ENCODE peak calls at places on chromosomes 16 and 17, in nine cellular contexts. U, Z, T, D, X, G, J, I and Y are unnamed samples.

GRCh38 chr17:76120658-76121008 is 17.0 kb upstream of the EXOC7 start:
- DNase-seq in U (no peak), Z (no peak), T (no peak), D (no peak), X (peak), G (no peak), J (no peak), I (no peak), Y (peak)

GRCh38 chr16:86026136-86026905 is 127.4 kb downstream of the IRF8 start:
- DNase-seq in U (no peak), Z (no peak), T (no peak), D (no peak), X (no peak), G (no peak), J (no peak), I (no peak), Y (no peak)

GRCh38 chr16:47519543-47519942 is 58.4 kb downstream of the PHKB start:
- DNase-seq in U (no peak), Z (no peak), T (no peak), D (no peak), X (no peak), G (no peak), J (no peak), I (no peak), Y (no peak)

GRCh38 chr17:55295411-55296170 is 30.8 kb downstream of the HLF start:
- DNase-seq in U (no peak), Z (no peak), T (peak), D (peak), X (peak), G (peak), J (peak), I (peak), Y (peak)

GRCh38 chr16:85136213-85136704 is 24.0 kb upstream of the CIBAR2 start:
- DNase-seq in U (no peak), Z (no peak), T (no peak), D (peak), X (peak), G (peak), J (no peak), I (no peak), Y (peak)

GRCh38 chr16:80526418-80527061 is 14.3 kb upstream of the DYNLRB2 start:
- DNase-seq in U (peak), Z (no peak), T (peak), D (peak), X (peak), G (no peak), J (peak), I (peak), Y (peak)

GRCh38 chr16:87149051-87149450 is 168.1 kb downstream of the C16orf95 start:
- DNase-seq in U (no peak), Z (no peak), T (no peak), D (peak), X (no peak), G (no peak), J (no peak), I (no peak), Y (no peak)

GRCh38 chr16:34758835-34759234 is 1299.4 kb downstream of the TP53TG3F start:
- DNase-seq in U (no peak), Z (no peak), T (no peak), D (no peak), X (no peak), G (no peak), J (no peak), I (no peak), Y (no peak)

GRCh38 chr17:40340880-40341807 is 23.4 kb downstream of the GJD3 start:
- DNase-seq in U (peak), Z (peak), T (peak), D (peak), X (peak), G (peak), J (peak), I (peak), Y (peak)

GRCh38 chr16:85015481-85016177 is 4.3 kb upstream of the ZDHHC7 start:
- DNase-seq in U (no peak), Z (no peak), T (no peak), D (peak), X (no peak), G (no peak), J (no peak), I (no peak), Y (no peak)

GRCh38 chr16:86015606-86016005 is 116.6 kb downstream of the IRF8 start:
- DNase-seq in U (no peak), Z (no peak), T (no peak), D (no peak), X (no peak), G (no peak), J (no peak), I (no peak), Y (no peak)

GRCh38 chr16:12646490-12647274 is 157.0 kb downstream of the CPPED1 start:
- DNase-seq in U (no peak), Z (no peak), T (peak), D (peak), X (no peak), G (no peak), J (no peak), I (no peak), Y (peak)

GRCh38 chr16:87387942-87388817 is 4.0 kb upstream of the MAP1LC3B start:
- DNase-seq in U (peak), Z (peak), T (peak), D (peak), X (peak), G (peak), J (peak), I (peak), Y (peak)

GRCh38 chr16:24611310-24611709 is 71.9 kb downstream of the RBBP6 start:
- DNase-seq in U (no peak), Z (no peak), T (no peak), D (no peak), X (no peak), G (no peak), J (no peak), I (no peak), Y (no peak)

GRCh38 chr16:13936596-13937081 is 16.7 kb downstream of the ERCC4 start:
- DNase-seq in U (peak), Z (no peak), T (peak), D (peak), X (no peak), G (no peak), J (no peak), I (no peak), Y (no peak)

GRCh38 chr17:41695954-41696720 is 7.5 kb downstream of the EIF1 start:
- DNase-seq in U (peak), Z (no peak), T (peak), D (peak), X (peak), G (peak), J (peak), I (peak), Y (peak)

GRCh38 chr16:30762991-30763725 is 1.0 kb downstream of the RNF40 start:
- DNase-seq in U (no peak), Z (no peak), T (no peak), D (no peak), X (no peak), G (no peak), J (no peak), I (no peak), Y (no peak)

GRCh38 chr16:9364721-9365693 is 273.6 kb downstream of the HAPSTR1 start:
- DNase-seq in U (no peak), Z (peak), T (no peak), D (no peak), X (no peak), G (peak), J (no peak), I (no peak), Y (no peak)

GRCh38 chr16:87996962-87997880 is 46.0 kb downstream of the BANP start:
- DNase-seq in U (no peak), Z (no peak), T (no peak), D (no peak), X (no peak), G (no peak), J (no peak), I (no peak), Y (no peak)

GRCh38 chr16:66695935-66696668 is 441 bp downstream of the CMTM4 start:
- DNase-seq in U (peak), Z (no peak), T (peak), D (no peak), X (no peak), G (no peak), J (peak), I (peak), Y (peak)

GRCh38 chr17:66990047-66990446 is 25.5 kb downstream of the CACNG4 start:
- DNase-seq in U (no peak), Z (no peak), T (no peak), D (no peak), X (no peak), G (no peak), J (no peak), I (no peak), Y (no peak)

GRCh38 chr16:9091867-9092281 is 430 bp downstream of the HAPSTR1 start:
- DNase-seq in U (no peak), Z (no peak), T (peak), D (no peak), X (peak), G (peak), J (no peak), I (no peak), Y (peak)

GRCh38 chr17:29177541-29177870 is 2.7 kb downstream of the MYO18A start:
- DNase-seq in U (no peak), Z (no peak), T (no peak), D (no peak), X (no peak), G (no peak), J (no peak), I (no peak), Y (no peak)

GRCh38 chr16:58494981-58495860 is 4.7 kb upstream of the NDRG4 start:
- DNase-seq in U (peak), Z (peak), T (peak), D (peak), X (peak), G (peak), J (peak), I (peak), Y (peak)

GRCh38 chr16:57091200-57091989 is 988 bp upstream of the CPNE2 start:
- DNase-seq in U (peak), Z (no peak), T (no peak), D (peak), X (no peak), G (no peak), J (peak), I (peak), Y (no peak)

GRCh38 chr17:51559778-51560177 is 299.4 kb downstream of the UTP18 start:
- DNase-seq in U (no peak), Z (no peak), T (no peak), D (no peak), X (no peak), G (no peak), J (no peak), I (no peak), Y (no peak)

GRCh38 chr16:89122322-89122831 is 28.7 kb downstream of the ACSF3 start:
- DNase-seq in U (no peak), Z (no peak), T (peak), D (no peak), X (peak), G (peak), J (no peak), I (peak), Y (peak)

GRCh38 chr16:81693467-81694303 is 85.4 kb upstream of the PLCG2 start:
- DNase-seq in U (no peak), Z (no peak), T (no peak), D (no peak), X (no peak), G (no peak), J (no peak), I (no peak), Y (no peak)

GRCh38 chr16:27365142-27366089 is 36.6 kb upstream of the IL21R start:
- DNase-seq in U (no peak), Z (no peak), T (peak), D (peak), X (no peak), G (no peak), J (no peak), I (no peak), Y (no peak)

GRCh38 chr16:14600164-14600563 is 29.9 kb downstream of the PARN start:
- DNase-seq in U (no peak), Z (no peak), T (no peak), D (peak), X (no peak), G (no peak), J (peak), I (peak), Y (peak)

GRCh38 chr16:10067406-10067805 is 114.8 kb downstream of the GRIN2A start:
- DNase-seq in U (no peak), Z (no peak), T (no peak), D (no peak), X (no peak), G (no peak), J (no peak), I (no peak), Y (no peak)

GRCh38 chr17:81302324-81302723 is 7.2 kb upstream of the SLC38A10 start:
- DNase-seq in U (no peak), Z (no peak), T (no peak), D (no peak), X (no peak), G (no peak), J (no peak), I (no peak), Y (no peak)
- TF ChIP-seq CTCF in U (no peak), Z (no peak), T (no peak), D (no peak), X (no peak), G (no peak), J (no peak), I (no peak), Y (no peak)

GRCh38 chr17:38729886-38730525 is at the start of gene CISD3:
- DNase-seq in U (peak), Z (no peak), T (peak), D (peak), X (peak), G (peak), J (peak), I (peak), Y (peak)
- TF ChIP-seq CTCF in U (peak), Z (peak), T (peak), D (peak), X (peak), G (peak), J (peak), I (no peak), Y (peak)

GRCh38 chr17:38674013-38674748 is 576 bp downstream of the EPOP start:
- DNase-seq in U (peak), Z (no peak), T (peak), D (no peak), X (no peak), G (peak), J (peak), I (peak), Y (no peak)
- TF ChIP-seq CTCF in U (no peak), Z (no peak), T (no peak), D (no peak), X (no peak), G (no peak), J (peak), I (no peak), Y (peak)

DNA sequence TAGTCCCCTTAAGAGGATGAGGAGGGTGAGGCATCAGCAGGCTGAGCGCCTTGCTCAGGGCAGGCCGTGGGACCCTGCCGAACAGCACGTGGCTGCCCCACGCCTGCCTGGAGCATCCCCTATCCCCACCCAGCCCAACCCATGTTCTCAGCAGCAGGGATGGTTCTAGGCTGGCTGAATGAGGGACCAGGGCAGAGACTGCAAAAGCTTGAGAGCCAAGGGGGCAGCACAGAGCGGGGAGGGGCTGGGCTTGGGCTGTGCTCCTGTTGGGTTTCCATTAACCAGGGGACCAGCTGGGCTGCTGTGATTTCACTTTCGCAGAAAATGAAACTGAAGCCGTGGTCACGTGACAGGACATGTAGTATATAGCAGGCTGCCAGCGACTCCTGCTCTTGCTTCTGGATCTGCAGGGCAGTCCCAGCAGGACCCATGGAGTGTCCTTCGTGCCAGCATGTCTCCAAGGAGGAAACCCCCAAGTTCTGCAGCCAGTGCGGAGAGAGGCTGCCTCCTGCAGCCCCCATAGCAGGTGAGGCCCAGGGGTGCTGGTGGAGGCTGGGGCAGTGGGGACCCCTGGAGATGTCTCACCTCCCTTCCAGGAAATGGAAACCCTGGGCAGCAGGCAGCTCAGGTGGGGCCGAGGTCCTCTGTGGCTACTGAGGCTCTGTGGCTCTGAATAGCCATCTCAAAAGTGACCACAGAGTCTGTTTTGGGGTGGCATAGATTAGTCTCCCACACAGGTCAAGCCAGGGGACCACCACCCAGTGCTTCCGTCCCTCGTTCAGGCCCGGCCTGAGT is 2.8 kb downstream of the RNF213 start:
- DNase-seq in U (peak), Z (peak), T (peak), D (peak), X (peak), G (peak), J (no peak), I (peak), Y (peak)
- TF ChIP-seq CTCF in U (no peak), Z (peak), T (no peak), D (peak), X (peak), G (peak), J (no peak), I (no peak), Y (peak)

DNA sequence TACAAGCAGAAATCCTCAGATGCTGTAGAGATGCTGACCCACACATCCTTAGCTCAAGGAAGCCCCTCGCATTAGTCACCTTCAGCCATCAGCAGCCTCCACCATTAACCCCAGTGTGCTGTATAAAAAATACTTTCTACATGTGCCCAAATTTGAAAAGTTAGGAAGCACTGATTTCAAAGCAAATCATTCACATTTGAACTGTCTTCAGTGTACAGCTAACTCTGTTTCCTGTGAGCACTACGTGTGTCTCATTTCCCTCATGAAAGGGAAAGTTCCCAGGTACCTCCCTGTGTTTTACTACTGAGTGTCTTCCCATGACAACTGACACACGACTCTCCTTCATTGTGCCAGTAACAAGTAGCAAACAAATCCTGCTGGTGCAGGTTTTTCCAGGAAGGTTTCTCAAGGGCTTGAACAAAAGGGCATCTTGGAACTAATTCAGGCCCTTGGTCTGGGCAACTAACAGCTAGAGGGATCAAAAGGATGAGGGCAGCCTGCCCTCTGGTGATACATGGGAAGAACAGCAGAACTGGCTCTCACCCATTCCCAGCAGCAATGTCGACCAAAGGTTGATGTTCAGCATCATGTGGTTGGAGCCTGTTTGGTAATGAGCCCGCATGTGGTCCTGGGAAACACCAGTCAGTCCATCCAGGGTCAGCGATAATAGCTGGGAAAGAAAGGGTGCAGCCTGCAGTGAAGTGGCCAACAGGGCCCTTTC is 4.0 kb downstream of the SLC35B1 start:
- DNase-seq in U (no peak), Z (no peak), T (peak), D (peak), X (peak), G (no peak), J (peak), I (peak), Y (no peak)
- TF ChIP-seq CTCF in U (no peak), Z (peak), T (peak), D (peak), X (no peak), G (peak), J (peak), I (peak), Y (peak)

GRCh38 chr17:57370583-57370982 is 114.3 kb downstream of the MSI2 start:
- DNase-seq in U (no peak), Z (no peak), T (no peak), D (no peak), X (no peak), G (no peak), J (no peak), I (no peak), Y (no peak)
- TF ChIP-seq CTCF in U (no peak), Z (no peak), T (no peak), D (no peak), X (no peak), G (no peak), J (no peak), I (no peak), Y (no peak)

DNA sequence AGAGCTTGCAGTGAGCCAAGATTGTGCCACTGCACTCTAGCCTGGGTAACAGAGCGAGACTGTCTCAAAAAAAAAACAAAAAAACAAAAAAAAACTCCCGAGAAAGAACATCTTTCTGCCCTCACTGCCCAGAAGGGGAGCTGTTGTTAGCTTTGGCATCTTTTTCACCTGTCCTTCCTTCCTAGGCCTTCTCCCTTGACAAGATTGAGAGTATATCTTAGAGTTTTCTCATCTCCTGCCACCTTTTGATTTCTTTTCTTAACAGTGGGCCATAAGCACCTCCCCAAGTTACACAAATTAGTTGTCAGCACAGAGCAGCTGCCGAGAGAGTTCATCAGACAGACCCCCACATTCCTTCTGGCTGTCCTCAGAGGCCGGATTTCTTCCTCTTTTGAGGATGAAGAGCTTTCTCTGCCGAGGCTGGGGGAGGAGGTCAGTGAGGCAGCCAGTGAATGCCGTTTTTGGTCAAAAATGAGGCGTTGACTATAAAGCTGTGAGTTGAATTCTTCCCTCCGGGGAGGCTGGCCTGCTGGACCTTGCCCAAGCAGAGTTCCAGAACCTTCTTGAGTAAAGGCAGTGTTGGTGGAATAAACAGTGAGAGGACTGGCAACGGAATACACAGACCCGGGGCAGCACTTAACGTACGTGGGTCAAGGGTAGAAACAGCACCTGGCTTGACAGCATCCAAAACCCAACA is 127.0 kb downstream of the ABCC6 start:
- DNase-seq in U (peak), Z (no peak), T (no peak), D (peak), X (no peak), G (no peak), J (peak), I (peak), Y (no peak)
- TF ChIP-seq CTCF in U (no peak), Z (peak), T (no peak), D (peak), X (no peak), G (no peak), J (peak), I (peak), Y (no peak)